ENCODE peak calls at places on chromosome 20, in ten cellular contexts. One of them, this sample, is unnamed.

GRCh38 chr20:45946149-45946970 is 11.9 kb downstream of the PCIF1 start:
- DNase-seq in neuronal stem cell: no peak
- DNase-seq in sigmoid colon: peak
- DNase-seq in cardiac fibroblast: peak
- DNase-seq in tibial artery: peak
- DNase-seq in IMR-90: no peak
- DNase-seq in RWPE2: peak
- DNase-seq in cardiac muscle cell: no peak
- DNase-seq in astrocyte of the spinal cord: no peak
- DNase-seq in fibroblast of the aortic adventitia: peak
- DNase-seq in this sample: peak

GRCh38 chr20:25584905-25585704 is at the start of gene NINL:
- DNase-seq in neuronal stem cell: peak
- DNase-seq in sigmoid colon: peak
- DNase-seq in cardiac fibroblast: peak
- DNase-seq in tibial artery: peak
- DNase-seq in IMR-90: peak
- DNase-seq in RWPE2: no peak
- DNase-seq in cardiac muscle cell: peak
- DNase-seq in astrocyte of the spinal cord: peak
- DNase-seq in fibroblast of the aortic adventitia: peak
- DNase-seq in this sample: peak

GRCh38 chr20:51359947-51360346 is 182.6 kb downstream of the NFATC2 start:
- DNase-seq in neuronal stem cell: no peak
- DNase-seq in sigmoid colon: no peak
- DNase-seq in cardiac fibroblast: no peak
- DNase-seq in tibial artery: no peak
- DNase-seq in IMR-90: no peak
- DNase-seq in RWPE2: no peak
- DNase-seq in cardiac muscle cell: no peak
- DNase-seq in astrocyte of the spinal cord: no peak
- DNase-seq in fibroblast of the aortic adventitia: no peak
- DNase-seq in this sample: no peak

GRCh38 chr20:38932457-38933120 is 6.4 kb downstream of the FAM83D start:
- DNase-seq in neuronal stem cell: no peak
- DNase-seq in sigmoid colon: no peak
- DNase-seq in cardiac fibroblast: peak
- DNase-seq in tibial artery: no peak
- DNase-seq in IMR-90: peak
- DNase-seq in RWPE2: no peak
- DNase-seq in cardiac muscle cell: no peak
- DNase-seq in astrocyte of the spinal cord: peak
- DNase-seq in fibroblast of the aortic adventitia: peak
- DNase-seq in this sample: no peak

GRCh38 chr20:9741996-9742395 is 96.9 kb downstream of the PAK5 start:
- DNase-seq in neuronal stem cell: no peak
- DNase-seq in sigmoid colon: no peak
- DNase-seq in cardiac fibroblast: no peak
- DNase-seq in tibial artery: no peak
- DNase-seq in IMR-90: no peak
- DNase-seq in RWPE2: no peak
- DNase-seq in cardiac muscle cell: no peak
- DNase-seq in astrocyte of the spinal cord: no peak
- DNase-seq in fibroblast of the aortic adventitia: no peak
- DNase-seq in this sample: no peak

GRCh38 chr20:38219006-38219950 is 41.3 kb downstream of the KIAA1755 start:
- DNase-seq in neuronal stem cell: no peak
- DNase-seq in sigmoid colon: peak
- DNase-seq in cardiac fibroblast: no peak
- DNase-seq in tibial artery: peak
- DNase-seq in IMR-90: no peak
- DNase-seq in RWPE2: peak
- DNase-seq in cardiac muscle cell: no peak
- DNase-seq in astrocyte of the spinal cord: no peak
- DNase-seq in fibroblast of the aortic adventitia: no peak
- DNase-seq in this sample: no peak

GRCh38 chr20:51767867-51768758 is at the start of gene ATP9A:
- DNase-seq in neuronal stem cell: no peak
- DNase-seq in sigmoid colon: peak
- DNase-seq in cardiac fibroblast: peak
- DNase-seq in tibial artery: no peak
- DNase-seq in IMR-90: peak
- DNase-seq in RWPE2: no peak
- DNase-seq in cardiac muscle cell: peak
- DNase-seq in astrocyte of the spinal cord: no peak
- DNase-seq in fibroblast of the aortic adventitia: peak
- DNase-seq in this sample: no peak

GRCh38 chr20:37202267-37202943 is 23.1 kb upstream of the MROH8 start:
- DNase-seq in neuronal stem cell: no peak
- DNase-seq in sigmoid colon: no peak
- DNase-seq in cardiac fibroblast: peak
- DNase-seq in tibial artery: peak
- DNase-seq in IMR-90: peak
- DNase-seq in RWPE2: no peak
- DNase-seq in cardiac muscle cell: peak
- DNase-seq in astrocyte of the spinal cord: peak
- DNase-seq in fibroblast of the aortic adventitia: peak
- DNase-seq in this sample: peak

GRCh38 chr20:57560554-57561355 is at the start of gene PCK1:
- DNase-seq in neuronal stem cell: no peak
- DNase-seq in sigmoid colon: no peak
- DNase-seq in cardiac fibroblast: peak
- DNase-seq in tibial artery: no peak
- DNase-seq in IMR-90: peak
- DNase-seq in RWPE2: peak
- DNase-seq in cardiac muscle cell: no peak
- DNase-seq in astrocyte of the spinal cord: no peak
- DNase-seq in fibroblast of the aortic adventitia: peak
- DNase-seq in this sample: no peak

GRCh38 chr20:47574616-47575401 is 73.1 kb downstream of the NCOA3 start:
- DNase-seq in neuronal stem cell: no peak
- DNase-seq in sigmoid colon: no peak
- DNase-seq in cardiac fibroblast: peak
- DNase-seq in tibial artery: no peak
- DNase-seq in IMR-90: peak
- DNase-seq in RWPE2: no peak
- DNase-seq in cardiac muscle cell: peak
- DNase-seq in astrocyte of the spinal cord: peak
- DNase-seq in fibroblast of the aortic adventitia: no peak
- DNase-seq in this sample: no peak

GRCh38 chr20:48686238-48687096 is 141.3 kb downstream of the PREX1 start:
- DNase-seq in neuronal stem cell: no peak
- DNase-seq in sigmoid colon: no peak
- DNase-seq in cardiac fibroblast: peak
- DNase-seq in tibial artery: peak
- DNase-seq in IMR-90: no peak
- DNase-seq in RWPE2: peak
- DNase-seq in cardiac muscle cell: no peak
- DNase-seq in astrocyte of the spinal cord: peak
- DNase-seq in fibroblast of the aortic adventitia: peak
- DNase-seq in this sample: no peak

GRCh38 chr20:58718729-58719128 is 26.1 kb downstream of the NPEPL1 start:
- DNase-seq in neuronal stem cell: no peak
- DNase-seq in sigmoid colon: peak
- DNase-seq in cardiac fibroblast: no peak
- DNase-seq in tibial artery: no peak
- DNase-seq in IMR-90: no peak
- DNase-seq in RWPE2: peak
- DNase-seq in cardiac muscle cell: no peak
- DNase-seq in astrocyte of the spinal cord: no peak
- DNase-seq in fibroblast of the aortic adventitia: no peak
- DNase-seq in this sample: peak

GRCh38 chr20:48783533-48784272 is 44.1 kb downstream of the PREX1 start:
- DNase-seq in neuronal stem cell: no peak
- DNase-seq in sigmoid colon: no peak
- DNase-seq in cardiac fibroblast: peak
- DNase-seq in tibial artery: no peak
- DNase-seq in IMR-90: peak
- DNase-seq in RWPE2: no peak
- DNase-seq in cardiac muscle cell: no peak
- DNase-seq in astrocyte of the spinal cord: peak
- DNase-seq in fibroblast of the aortic adventitia: peak
- DNase-seq in this sample: no peak

GRCh38 chr20:20897922-20898321 is 185.5 kb upstream of the RALGAPA2 start:
- DNase-seq in neuronal stem cell: peak
- DNase-seq in sigmoid colon: no peak
- DNase-seq in cardiac fibroblast: no peak
- DNase-seq in tibial artery: no peak
- DNase-seq in IMR-90: no peak
- DNase-seq in RWPE2: no peak
- DNase-seq in cardiac muscle cell: no peak
- DNase-seq in astrocyte of the spinal cord: no peak
- DNase-seq in fibroblast of the aortic adventitia: no peak
- DNase-seq in this sample: no peak

GRCh38 chr20:17573493-17573892 is 3.6 kb downstream of the DSTN start:
- DNase-seq in neuronal stem cell: no peak
- DNase-seq in sigmoid colon: no peak
- DNase-seq in cardiac fibroblast: peak
- DNase-seq in tibial artery: no peak
- DNase-seq in IMR-90: no peak
- DNase-seq in RWPE2: no peak
- DNase-seq in cardiac muscle cell: no peak
- DNase-seq in astrocyte of the spinal cord: no peak
- DNase-seq in fibroblast of the aortic adventitia: no peak
- DNase-seq in this sample: no peak
- H3K4me3 ChIP-seq in neuronal stem cell: no peak
- H3K4me3 ChIP-seq in sigmoid colon: peak
- H3K4me3 ChIP-seq in cardiac fibroblast: no peak
- H3K4me3 ChIP-seq in tibial artery: peak
- H3K4me3 ChIP-seq in IMR-90: no peak
- H3K4me3 ChIP-seq in RWPE2: no peak
- H3K4me3 ChIP-seq in cardiac muscle cell: no peak
- H3K4me3 ChIP-seq in astrocyte of the spinal cord: no peak
- H3K4me3 ChIP-seq in fibroblast of the aortic adventitia: no peak
- H3K4me3 ChIP-seq in this sample: no peak

DNA sequence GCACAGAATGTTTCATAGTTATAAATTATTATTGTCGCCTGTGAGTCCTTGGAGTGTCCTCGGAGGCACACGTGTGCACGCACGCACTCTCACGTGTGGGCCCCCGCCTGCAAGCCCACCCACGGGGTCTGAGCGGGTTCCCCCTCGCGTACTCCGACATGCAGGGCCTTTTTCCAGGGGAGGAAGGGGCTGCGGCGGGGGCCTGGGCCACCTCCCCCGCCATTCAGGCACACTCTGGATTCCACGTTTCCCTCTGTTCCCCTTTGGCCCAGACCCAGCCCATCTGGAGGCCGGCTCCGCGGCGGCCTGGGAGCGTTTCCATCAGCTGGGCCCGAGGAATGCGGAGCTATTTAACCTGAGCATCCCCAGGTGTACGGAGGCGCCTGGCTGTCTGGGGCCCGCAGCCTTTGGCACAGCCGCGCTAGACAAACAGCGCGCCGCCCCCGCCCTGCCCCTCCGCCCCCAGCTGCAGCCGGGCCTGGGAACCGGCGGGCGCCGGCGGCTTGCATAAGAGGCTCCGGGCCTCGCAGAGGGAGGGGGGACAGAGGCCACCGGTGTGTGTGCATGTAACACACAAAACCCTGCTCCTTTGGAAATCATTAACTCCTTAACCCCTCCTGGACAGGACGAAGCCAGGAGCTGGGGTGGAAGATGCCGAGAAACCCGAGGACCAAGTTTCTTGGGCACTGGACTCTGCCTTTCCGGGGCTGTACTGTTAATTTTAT is 3.3 kb downstream of the ID1 start:
- DNase-seq in neuronal stem cell: peak
- DNase-seq in sigmoid colon: peak
- DNase-seq in cardiac fibroblast: peak
- DNase-seq in tibial artery: peak
- DNase-seq in IMR-90: peak
- DNase-seq in RWPE2: peak
- DNase-seq in cardiac muscle cell: peak
- DNase-seq in astrocyte of the spinal cord: peak
- DNase-seq in fibroblast of the aortic adventitia: peak
- DNase-seq in this sample: peak
- H3K4me3 ChIP-seq in neuronal stem cell: peak
- H3K4me3 ChIP-seq in sigmoid colon: peak
- H3K4me3 ChIP-seq in cardiac fibroblast: peak
- H3K4me3 ChIP-seq in tibial artery: peak
- H3K4me3 ChIP-seq in IMR-90: no peak
- H3K4me3 ChIP-seq in RWPE2: peak
- H3K4me3 ChIP-seq in cardiac muscle cell: no peak
- H3K4me3 ChIP-seq in astrocyte of the spinal cord: no peak
- H3K4me3 ChIP-seq in fibroblast of the aortic adventitia: peak
- H3K4me3 ChIP-seq in this sample: peak

DNA sequence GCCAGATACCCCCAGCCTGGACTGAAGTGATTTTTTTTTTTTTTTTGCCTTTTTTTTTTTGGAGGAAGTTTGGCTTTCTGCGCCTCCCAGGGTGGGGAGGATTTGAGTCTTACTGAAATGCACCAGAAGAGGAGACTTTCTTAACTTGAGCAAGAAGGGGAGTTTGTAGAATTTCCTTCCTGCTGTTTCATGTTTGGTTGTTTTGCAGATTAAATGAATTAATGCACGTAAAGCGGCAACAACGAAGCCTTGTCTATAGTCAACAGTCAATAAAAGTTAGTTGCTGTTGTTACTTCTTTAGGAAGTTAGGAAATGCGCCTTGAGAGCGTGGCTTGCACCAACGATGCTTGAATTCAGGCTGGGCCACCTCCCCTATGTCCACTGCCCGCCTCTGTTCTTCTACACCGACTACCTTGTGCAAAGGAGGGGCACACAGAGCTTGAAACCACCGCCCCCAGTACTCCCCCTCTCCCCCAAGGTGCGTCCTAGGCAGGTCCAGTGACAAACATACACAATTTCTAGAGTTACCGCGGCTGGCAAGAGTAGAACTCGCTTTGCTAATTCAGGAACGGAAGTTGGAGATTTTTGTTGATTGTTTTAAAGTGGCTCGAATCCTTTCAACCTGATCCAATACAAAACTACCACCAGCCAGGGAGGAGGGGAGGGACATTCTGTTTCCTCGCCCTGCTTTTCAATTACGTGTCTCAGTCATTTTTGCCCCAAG is 828 bp upstream of the CYP24A1 start:
- DNase-seq in neuronal stem cell: peak
- DNase-seq in sigmoid colon: no peak
- DNase-seq in cardiac fibroblast: peak
- DNase-seq in tibial artery: no peak
- DNase-seq in IMR-90: no peak
- DNase-seq in RWPE2: no peak
- DNase-seq in cardiac muscle cell: no peak
- DNase-seq in astrocyte of the spinal cord: peak
- DNase-seq in fibroblast of the aortic adventitia: no peak
- DNase-seq in this sample: no peak
- H3K4me3 ChIP-seq in neuronal stem cell: no peak
- H3K4me3 ChIP-seq in sigmoid colon: peak
- H3K4me3 ChIP-seq in cardiac fibroblast: peak
- H3K4me3 ChIP-seq in tibial artery: no peak
- H3K4me3 ChIP-seq in IMR-90: no peak
- H3K4me3 ChIP-seq in RWPE2: no peak
- H3K4me3 ChIP-seq in cardiac muscle cell: peak
- H3K4me3 ChIP-seq in astrocyte of the spinal cord: no peak
- H3K4me3 ChIP-seq in fibroblast of the aortic adventitia: no peak
- H3K4me3 ChIP-seq in this sample: no peak

DNA sequence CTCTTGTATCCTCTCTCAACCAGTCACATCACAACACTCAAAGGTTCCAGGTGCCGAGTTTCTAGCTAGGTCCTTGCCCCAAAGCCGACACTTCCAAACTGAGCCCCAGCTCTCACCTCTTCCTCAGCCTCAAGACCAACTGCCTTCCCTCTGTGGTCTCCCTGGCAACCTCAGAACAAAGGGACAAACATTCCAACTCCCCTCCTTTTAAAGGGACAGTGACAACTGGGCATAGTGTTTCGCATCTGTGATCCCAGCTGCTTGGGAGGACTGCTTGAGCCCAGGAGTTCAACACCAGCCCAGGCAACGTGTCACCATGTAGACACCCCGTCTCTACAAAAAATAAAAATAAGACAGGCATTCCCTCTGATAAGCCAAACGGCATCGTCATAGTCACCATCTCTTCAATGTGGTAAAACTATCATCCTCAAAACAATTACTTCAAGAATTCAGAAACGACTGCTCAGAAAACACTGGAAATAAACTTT is 11.3 kb downstream of the DIDO1 start:
- DNase-seq in neuronal stem cell: peak
- DNase-seq in sigmoid colon: no peak
- DNase-seq in cardiac fibroblast: peak
- DNase-seq in tibial artery: no peak
- DNase-seq in IMR-90: peak
- DNase-seq in RWPE2: peak
- DNase-seq in cardiac muscle cell: peak
- DNase-seq in astrocyte of the spinal cord: peak
- DNase-seq in fibroblast of the aortic adventitia: peak
- DNase-seq in this sample: no peak
- H3K4me3 ChIP-seq in neuronal stem cell: no peak
- H3K4me3 ChIP-seq in sigmoid colon: peak
- H3K4me3 ChIP-seq in cardiac fibroblast: no peak
- H3K4me3 ChIP-seq in tibial artery: no peak
- H3K4me3 ChIP-seq in IMR-90: no peak
- H3K4me3 ChIP-seq in RWPE2: no peak
- H3K4me3 ChIP-seq in cardiac muscle cell: no peak
- H3K4me3 ChIP-seq in astrocyte of the spinal cord: no peak
- H3K4me3 ChIP-seq in fibroblast of the aortic adventitia: no peak
- H3K4me3 ChIP-seq in this sample: peak